ENCODE peak calls at places on chromosomes 16 and 17, in ten cellular contexts. E is left lung, X is omental fat pad, D is colonic mucosa, V is fibroblast of villous mesenchyme, I is endothelial cell of umbilical vein, Y is MCF 10A, T is stomach, N is upper lobe of left lung, J is progenitor cell of endocrine pancreas. R is an unnamed sample.

GRCh38 chr17:44108440-44109311 is 14.8 kb downstream of the HDAC5 start:
- DNase-seq in E (no peak), X (no peak), D (peak; percentile 64), V (peak; percentile 96), I (no peak), Y (peak; percentile 86), T (peak; percentile 65), N (peak; percentile 53), J (no peak), R (no peak)

GRCh38 chr17:31550389-31551056 is 159.0 kb downstream of the RAB11FIP4 start:
- DNase-seq in E (no peak), X (no peak), D (peak; percentile 58), V (no peak), I (peak; percentile 28), Y (no peak), T (no peak), N (no peak), J (no peak), R (no peak)

GRCh38 chr17:73902416-73903181 is 258.4 kb upstream of the SDK2 start:
- DNase-seq in E (peak; percentile 74), X (no peak), D (peak; percentile 36), V (no peak), I (no peak), Y (no peak), T (no peak), N (no peak), J (no peak), R (no peak)

GRCh38 chr16:3793161-3793576 is 75.8 kb upstream of the TRAP1 start:
- DNase-seq in E (no peak), X (no peak), D (no peak), V (no peak), I (peak; percentile 81), Y (no peak), T (no peak), N (no peak), J (no peak), R (no peak)

GRCh38 chr16:48542020-48542473 is 67.9 kb downstream of the N4BP1 start:
- DNase-seq in E (peak; percentile 84), X (no peak), D (peak; percentile 57), V (peak; percentile 67), I (peak; percentile 49), Y (peak; percentile 47), T (no peak), N (peak; percentile 69), J (no peak), R (peak; percentile 67)

GRCh38 chr16:19071811-19072777 is 4.7 kb downstream of the COQ7 start:
- DNase-seq in E (no peak), X (peak; percentile 31), D (peak; percentile 78), V (peak; percentile 47), I (peak; percentile 70), Y (peak; percentile 75), T (peak; percentile 70), N (peak; percentile 69), J (peak; percentile 45), R (peak; percentile 54)

GRCh38 chr17:73148540-73149334 is 16.1 kb upstream of the SSTR2 start:
- DNase-seq in E (no peak), X (no peak), D (no peak), V (no peak), I (no peak), Y (no peak), T (no peak), N (no peak), J (no peak), R (no peak)

GRCh38 chr17:1160591-1161041 is 19.2 kb downstream of the ABR start:
- DNase-seq in E (peak; percentile 57), X (no peak), D (no peak), V (no peak), I (no peak), Y (no peak), T (no peak), N (no peak), J (no peak), R (no peak)

GRCh38 chr17:50051082-50051576 is 4.8 kb upstream of the ITGA3 start:
- DNase-seq in E (peak; percentile 87), X (no peak), D (no peak), V (peak; percentile 71), I (peak; percentile 55), Y (peak; percentile 98), T (peak; percentile 62), N (peak; percentile 77), J (no peak), R (peak; percentile 44)

GRCh38 chr17:50051606-50052005 is 4.3 kb upstream of the ITGA3 start:
- DNase-seq in E (no peak), X (no peak), D (no peak), V (no peak), I (no peak), Y (peak; percentile 59), T (no peak), N (no peak), J (no peak), R (peak; percentile 14)

GRCh38 chr17:50049636-50050035 is 6.3 kb upstream of the ITGA3 start:
- DNase-seq in E (no peak), X (no peak), D (no peak), V (no peak), I (no peak), Y (peak; percentile 60), T (no peak), N (no peak), J (no peak), R (no peak)

GRCh38 chr17:50048988-50049387 is 6.9 kb upstream of the ITGA3 start:
- DNase-seq in E (no peak), X (no peak), D (no peak), V (no peak), I (no peak), Y (no peak), T (no peak), N (no peak), J (no peak), R (no peak)

DNA sequence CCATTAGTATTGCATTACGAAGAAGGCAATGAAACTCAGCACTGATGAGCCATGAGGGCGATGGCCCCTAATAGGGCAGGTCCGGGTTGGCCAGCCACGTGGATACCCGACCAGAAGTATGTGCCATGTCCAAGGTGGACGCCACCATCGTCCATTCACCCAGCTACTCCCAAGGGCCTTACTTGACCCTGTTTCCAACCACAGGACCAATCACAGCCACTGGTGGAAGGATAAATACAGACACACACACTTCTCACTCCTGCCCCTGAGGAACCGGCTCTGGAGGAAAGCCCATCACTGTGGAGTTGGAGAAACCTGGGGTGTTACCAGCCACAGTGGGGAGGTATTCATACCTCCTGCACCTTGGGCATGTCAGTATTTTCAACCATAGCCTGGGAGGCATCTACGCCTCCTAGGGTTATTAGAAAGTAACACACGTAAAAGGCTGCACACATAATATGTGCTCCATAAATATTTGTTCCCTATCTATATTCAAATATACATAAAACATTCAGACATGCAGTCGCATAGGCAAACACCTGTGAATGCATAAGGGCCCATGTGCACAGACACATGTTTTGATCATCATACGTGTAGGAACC is 5.4 kb upstream of the ITGA3 start:
- DNase-seq in E (no peak), X (no peak), D (no peak), V (no peak), I (no peak), Y (no peak), T (no peak), N (no peak), J (no peak), R (peak; percentile 33)
- TF ChIP-seq CTCF in E (no peak), X (no peak), D (no peak), V (no peak), I (no peak), Y (no peak), T (no peak), N (no peak), J (no peak), R (no peak)

GRCh38 chr17:80358861-80359260 is 56.1 kb upstream of the ENDOV start:
- DNase-seq in E (no peak), X (no peak), D (no peak), V (no peak), I (no peak), Y (no peak), T (no peak), N (no peak), J (no peak), R (no peak)
- TF ChIP-seq CTCF in E (no peak), X (no peak), D (no peak), V (no peak), I (no peak), Y (no peak), T (no peak), N (no peak), J (no peak), R (no peak)

GRCh38 chr17:19671433-19671832 is 22.9 kb downstream of the ALDH3A2 start:
- DNase-seq in E (no peak), X (no peak), D (no peak), V (no peak), I (no peak), Y (no peak), T (no peak), N (no peak), J (no peak), R (no peak)

GRCh38 chr17:19676901-19677300 is 28.4 kb downstream of the ALDH3A2 start:
- DNase-seq in E (no peak), X (no peak), D (no peak), V (no peak), I (no peak), Y (no peak), T (no peak), N (peak; percentile 68), J (no peak), R (no peak)

GRCh38 chr17:19670906-19671305 is 22.4 kb downstream of the ALDH3A2 start:
- DNase-seq in E (no peak), X (no peak), D (no peak), V (no peak), I (no peak), Y (no peak), T (no peak), N (no peak), J (no peak), R (no peak)

GRCh38 chr17:19677736-19678379 is 29.3 kb downstream of the ALDH3A2 start:
- DNase-seq in E (no peak), X (no peak), D (no peak), V (no peak), I (no peak), Y (no peak), T (no peak), N (no peak), J (no peak), R (no peak)

GRCh38 chr17:19672009-19672837 is 23.7 kb downstream of the ALDH3A2 start:
- DNase-seq in E (no peak), X (no peak), D (peak; percentile 62), V (peak; percentile 43), I (peak; percentile 11), Y (no peak), T (peak; percentile 62), N (peak; percentile 68), J (no peak), R (no peak)
- TF ChIP-seq CTCF in E (no peak), X (no peak), D (no peak), V (peak; percentile 48), I (no peak), Y (no peak), T (no peak), N (no peak), J (peak; percentile 8), R (no peak)

DNA sequence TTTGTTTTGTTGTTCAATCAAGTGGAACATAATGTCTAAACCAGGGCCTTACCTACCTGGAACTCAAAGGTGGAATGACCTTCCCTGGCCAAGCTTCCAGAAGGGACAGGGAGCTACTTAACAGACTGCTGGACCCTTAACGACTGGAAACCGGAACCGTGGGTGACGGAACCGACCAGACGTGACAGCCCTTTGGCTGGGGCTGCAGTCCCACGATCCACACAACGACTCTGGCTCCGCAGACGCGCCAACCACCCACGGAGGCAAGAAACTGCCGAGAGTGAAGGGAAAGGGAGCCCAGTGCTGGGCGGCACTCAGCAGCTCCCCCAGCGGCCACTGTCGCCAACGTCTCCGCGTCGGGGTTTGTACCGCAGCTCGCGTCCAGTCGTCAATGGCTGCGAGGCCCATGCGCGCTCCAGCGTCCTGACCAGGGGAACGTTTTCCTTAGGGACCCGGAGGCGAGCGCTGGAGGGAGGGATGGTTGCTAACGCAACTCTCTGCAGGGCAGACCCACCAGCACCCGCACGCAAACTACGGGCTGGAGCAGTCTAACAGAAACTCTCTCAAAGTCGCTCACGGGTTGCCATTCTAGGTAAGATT is 5.5 kb upstream of the KIF22 start:
- DNase-seq in E (peak; percentile 95), X (peak; percentile 49), D (peak; percentile 59), V (peak; percentile 69), I (peak; percentile 76), Y (no peak), T (peak; percentile 67), N (peak; percentile 68), J (peak; percentile 56), R (peak; percentile 76)
- TF ChIP-seq CTCF in E (peak; percentile 86), X (no peak), D (peak; percentile 60), V (peak; percentile 93), I (peak; percentile 98), Y (no peak), T (no peak), N (peak; percentile 77), J (peak; percentile 91), R (peak; percentile 85)

R was measured in CD14-positive monocyte.